ENCODE peak calls at places on chromosomes 3 and 15, in ten cellular contexts. Y is cardiac muscle cell, R is endothelial cell of umbilical vein, H is transverse colon, U is left ventricle myocardium inferior, L is Caco-2, A is lower lobe of right lung, O is esophagus muscularis mucosa, W is uterus, C is ovary. V is an unnamed sample.

GRCh38 chr3:67291287-67292252 is 293.5 kb downstream of the KBTBD8 start:
- DNase-seq in R (no peak), L (no peak), U (no peak), Y (no peak), O (no peak), C (no peak), W (no peak), H (no peak), A (no peak), V (no peak)

GRCh38 chr3:12303998-12304397 is 15.1 kb downstream of the PPARG start:
- DNase-seq in A (no peak), O (no peak), R (no peak), Y (no peak), U (no peak), L (no peak), H (no peak), C (no peak), W (no peak), V (no peak)

GRCh38 chr3:55804170-55805095 is 317.3 kb upstream of the WNT5A start:
- DNase-seq in C (no peak), Y (no peak), O (peak; percentile 66), A (no peak), R (no peak), U (no peak), H (no peak), W (no peak), L (no peak), V (no peak)

GRCh38 chr3:120561251-120562045 is 34.7 kb upstream of the NDUFB4 start:
- DNase-seq in Y (peak; percentile 83), W (peak; percentile 78), L (peak; percentile 68), H (peak; percentile 77), U (peak; percentile 66), C (peak; percentile 83), R (peak; percentile 77), A (peak; percentile 66), O (peak; percentile 88), V (no peak)

GRCh38 chr3:37074178-37074577 is 80.9 kb downstream of the MLH1 start:
- DNase-seq in C (no peak), U (no peak), L (no peak), R (no peak), A (no peak), W (no peak), O (no peak), Y (peak; percentile 73), H (no peak), V (no peak)

GRCh38 chr3:40779039-40779438 is 254.3 kb downstream of the ZNF621 start:
- DNase-seq in A (no peak), W (no peak), O (peak; percentile 21), H (no peak), R (no peak), Y (no peak), U (no peak), L (no peak), C (no peak), V (no peak)

GRCh38 chr3:128089135-128089534 is 34.5 kb downstream of the RUVBL1 start:
- DNase-seq in Y (no peak), C (no peak), L (no peak), U (no peak), R (no peak), W (no peak), H (no peak), O (no peak), A (no peak), V (no peak)

GRCh38 chr15:75200765-75201608 is 695 bp upstream of the C15orf39 start:
- DNase-seq in Y (no peak), W (peak; percentile 40), H (peak; percentile 86), L (peak; percentile 82), R (peak; percentile 66), U (no peak), O (no peak), A (peak; percentile 83), C (peak; percentile 62), V (no peak)

GRCh38 chr3:139518926-139519842 is 20.4 kb downstream of the RBP1 start:
- DNase-seq in U (no peak), O (peak; percentile 74), C (no peak), A (no peak), L (no peak), H (no peak), W (no peak), R (no peak), Y (no peak), V (no peak)

GRCh38 chr3:139518296-139518695 is 21.2 kb downstream of the RBP1 start:
- DNase-seq in Y (no peak), A (no peak), U (no peak), L (no peak), H (no peak), C (no peak), W (no peak), O (peak; percentile 78), R (no peak), V (no peak)

GRCh38 chr3:139521144-139521543 is 18.4 kb downstream of the RBP1 start:
- DNase-seq in W (no peak), L (no peak), Y (no peak), A (no peak), U (no peak), C (no peak), H (no peak), R (no peak), O (no peak), V (no peak)

GRCh38 chr3:139521811-139522210 is 17.7 kb downstream of the RBP1 start:
- DNase-seq in U (no peak), W (no peak), H (no peak), L (no peak), A (no peak), Y (no peak), O (no peak), C (no peak), R (no peak), V (no peak)

DNA sequence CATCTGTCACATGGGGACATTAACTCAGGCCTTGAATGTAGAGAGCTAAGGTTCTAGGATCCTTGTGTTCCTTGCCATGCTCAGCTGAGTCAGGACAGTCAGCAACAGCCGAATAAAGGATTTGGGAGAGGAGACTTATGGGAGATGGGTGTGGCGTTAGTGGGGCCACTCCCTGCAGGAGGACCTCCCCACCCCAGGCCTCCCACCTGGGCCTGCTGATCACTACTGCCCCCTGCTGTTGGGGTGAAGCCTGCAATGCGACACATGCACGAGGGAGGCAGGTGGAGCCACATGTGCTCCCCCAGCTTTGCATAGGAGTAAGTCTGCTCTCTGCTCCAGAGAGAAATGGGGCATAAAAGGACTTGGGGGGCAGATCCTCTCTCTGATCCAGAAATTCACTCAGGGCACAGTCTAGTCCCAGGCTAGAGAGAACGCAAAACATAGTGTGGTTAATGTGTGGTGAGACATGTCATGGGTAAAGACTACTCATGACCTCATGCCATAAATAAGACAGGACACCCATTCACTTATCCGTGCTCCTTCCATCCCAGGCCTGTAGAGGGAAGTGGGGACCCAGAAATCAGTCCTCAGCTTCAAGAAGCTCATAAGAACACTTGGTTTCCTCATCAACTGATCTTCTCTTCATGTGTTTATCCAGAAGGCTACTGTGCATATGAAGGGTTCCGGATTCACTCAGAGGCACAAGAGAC is 19.4 kb downstream of the RBP1 start:
- DNase-seq in R (no peak), A (no peak), W (no peak), L (peak; percentile 68), O (peak; percentile 84), Y (peak; percentile 50), H (peak; percentile 15), C (no peak), U (no peak), V (no peak)
- TF ChIP-seq CTCF in R (no peak), A (peak; percentile 29), W (no peak), L (peak; percentile 40), O (peak; percentile 6), Y (peak; percentile 28), H (peak; percentile 18), C (peak; percentile 18), U (no peak), V (peak; percentile 40)

DNA sequence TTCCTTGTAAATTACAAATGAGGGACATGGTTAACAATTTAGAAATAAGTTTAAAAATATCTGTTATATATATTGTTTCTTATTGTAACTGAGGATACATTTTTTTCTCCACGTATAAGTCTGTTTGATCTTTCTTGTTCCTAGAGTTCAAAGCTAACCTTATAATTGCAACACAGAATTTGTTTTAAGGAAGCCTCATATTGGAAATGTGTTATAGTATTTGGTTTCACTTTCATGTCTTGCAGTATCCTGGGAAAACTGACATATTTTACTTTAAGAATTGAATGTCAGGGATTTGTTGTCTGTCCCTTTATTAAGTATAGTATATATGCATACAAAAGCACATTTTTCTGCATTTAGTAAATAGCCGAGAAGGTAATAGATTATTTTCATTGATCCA is 23.5 kb upstream of the NIT2 start:
- DNase-seq in C (no peak), L (no peak), W (no peak), Y (no peak), A (no peak), R (no peak), O (no peak), U (no peak), H (no peak), V (no peak)
- H3K4me3 ChIP-seq in C (no peak overlapping the region), L (no peak overlapping the region), W (no peak overlapping the region), Y (no peak overlapping the region), A (no peak overlapping the region), R (no peak overlapping the region), O (no peak overlapping the region), U (no peak overlapping the region), H (no peak overlapping the region), V (no peak overlapping the region)

DNA sequence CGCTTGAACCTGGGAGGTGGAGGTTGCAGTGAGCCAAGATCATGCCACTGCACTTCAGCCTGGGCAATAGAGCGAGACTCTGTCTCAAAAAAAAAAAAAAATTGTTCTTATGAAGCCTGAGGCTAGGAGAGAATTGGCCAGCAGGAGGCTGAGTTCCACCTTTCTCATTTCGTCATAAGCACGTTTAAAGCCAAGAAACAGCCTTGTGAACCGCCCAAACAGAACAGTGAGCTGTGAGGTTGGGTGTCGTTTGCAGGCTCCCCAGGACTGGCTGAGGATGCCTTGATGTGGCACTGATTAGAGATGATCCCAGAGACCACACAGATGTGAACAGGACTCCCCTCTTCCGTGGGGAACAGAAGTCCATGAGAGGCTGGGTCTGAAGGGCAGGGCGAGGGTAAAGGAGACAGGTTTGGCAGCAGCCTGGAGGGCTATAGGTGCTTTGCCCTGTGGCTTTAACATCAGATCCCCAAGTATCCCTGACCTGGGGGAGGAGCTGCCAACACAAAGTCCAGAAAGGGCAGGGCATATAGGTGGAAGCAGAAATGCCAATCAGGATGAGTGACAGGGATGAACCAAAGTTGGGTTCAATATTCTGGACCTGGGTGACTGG is 52.9 kb downstream of the CLEC3B start:
- DNase-seq in O (no peak), W (no peak), H (peak; percentile 47), L (peak; percentile 16), C (no peak), Y (peak; percentile 66), U (no peak), A (no peak), R (no peak), V (no peak)
- H3K27me3 ChIP-seq in O (no peaks in the 10 kb centered on the region), W (no peaks in the 10 kb centered on the region), H (no peaks in the 10 kb centered on the region), L (no peaks in the 10 kb centered on the region), C (no peaks in the 10 kb centered on the region), Y (no peaks in the 10 kb centered on the region), U (no peaks in the 10 kb centered on the region), A (no peaks in the 10 kb centered on the region), R (peaks cover 6% of the 10 kb centered on the region), V (no peaks in the 10 kb centered on the region)

GRCh38 chr15:56741541-56741940 is 8.2 kb upstream of the ZNF280D start:
- DNase-seq in Y (no peak), W (no peak), O (no peak), A (no peak), C (no peak), L (no peak), H (no peak), U (no peak), R (no peak), V (no peak)

GRCh38 chr15:56739474-56739873 is 6.2 kb upstream of the ZNF280D start:
- DNase-seq in H (no peak), U (no peak), A (no peak), W (no peak), C (no peak), Y (no peak), R (no peak), L (no peak), O (no peak), V (no peak)

GRCh38 chr15:56737791-56738190 is 4.5 kb upstream of the ZNF280D start:
- DNase-seq in L (no peak), O (no peak), R (peak; percentile 43), A (no peak), W (no peak), Y (no peak), H (no peak), C (no peak), U (no peak), V (no peak)

GRCh38 chr15:56736881-56737707 is 3.8 kb upstream of the ZNF280D start:
- DNase-seq in O (no peak), U (no peak), H (no peak), Y (no peak), C (no peak), L (no peak), W (no peak), R (peak; percentile 65), A (no peak), V (no peak)

DNA sequence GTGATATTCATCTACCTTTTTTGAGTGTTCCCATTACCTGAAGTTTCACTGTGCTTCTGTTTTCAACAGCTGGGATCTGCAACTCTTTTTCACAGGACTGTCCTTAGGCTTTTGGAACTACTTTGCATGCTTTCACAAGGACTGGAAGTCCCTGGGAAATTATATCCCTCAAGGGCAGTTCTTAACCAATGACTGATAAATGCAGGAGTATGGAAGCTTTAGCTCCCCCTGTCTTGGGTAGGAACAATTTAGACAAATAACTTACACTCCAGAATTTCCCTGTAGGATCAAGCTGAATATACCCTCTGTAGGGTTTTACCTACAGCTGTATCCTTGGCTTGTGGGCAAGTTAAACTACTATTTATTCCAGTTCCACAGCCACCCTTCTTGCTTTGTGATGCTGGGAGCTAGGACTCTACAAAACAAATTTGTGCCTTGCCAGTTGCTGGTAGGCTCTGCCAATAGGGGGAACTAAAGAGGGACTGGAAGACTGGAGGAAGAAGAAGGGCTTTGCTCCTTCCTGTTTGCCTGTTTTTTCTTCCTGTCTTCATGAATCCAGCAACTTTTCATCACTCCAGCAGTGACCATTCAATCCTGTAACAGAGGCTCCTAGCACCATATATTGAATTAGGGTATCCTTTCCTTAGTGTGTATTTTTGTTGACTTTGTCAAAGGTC is 6.8 kb upstream of the ZNF280D start:
- DNase-seq in A (no peak), H (no peak), W (no peak), L (peak; percentile 17), R (no peak), C (no peak), O (no peak), U (no peak), Y (no peak), V (no peak)
- TF ChIP-seq CTCF in A (peak; percentile 24), H (no peak), W (no peak), L (peak; percentile 21), R (peak; percentile 4), C (no peak), O (no peak), U (no peak), Y (no peak), V (no peak)

V was measured in kidney epithelial cell.